ENCODE peak calls at places on chromosome 18, in seven cellular contexts. One of them, this sample, is unnamed.

GRCh38 chr18:61368001-61368400 is 34.8 kb downstream of the CDH20 start:
- DNase-seq in BJ: no peak
- DNase-seq in heart right ventricle: no peak
- DNase-seq in epithelial cell of proximal tubule: no peak
- DNase-seq in astrocyte of the spinal cord: no peak
- DNase-seq in heart left ventricle: no peak
- DNase-seq in fibroblast of mammary gland: no peak
- DNase-seq in this sample: no peak

GRCh38 chr18:46547520-46547919 is 109.5 kb downstream of the LOXHD1 start:
- DNase-seq in fibroblast of mammary gland: no peak
- DNase-seq in BJ: no peak
- DNase-seq in epithelial cell of proximal tubule: no peak
- DNase-seq in astrocyte of the spinal cord: no peak
- DNase-seq in heart right ventricle: no peak
- DNase-seq in heart left ventricle: no peak
- DNase-seq in this sample: no peak

GRCh38 chr18:13296868-13297574 is 78.5 kb downstream of the LDLRAD4 start:
- DNase-seq in heart left ventricle: no peak
- DNase-seq in BJ: no peak
- DNase-seq in epithelial cell of proximal tubule: no peak
- DNase-seq in heart right ventricle: no peak
- DNase-seq in astrocyte of the spinal cord: no peak
- DNase-seq in fibroblast of mammary gland: no peak
- DNase-seq in this sample: no peak

GRCh38 chr18:78727057-78727739 is 252.4 kb upstream of the SALL3 start:
- DNase-seq in BJ: no peak
- DNase-seq in heart left ventricle: no peak
- DNase-seq in epithelial cell of proximal tubule: no peak
- DNase-seq in fibroblast of mammary gland: no peak
- DNase-seq in astrocyte of the spinal cord: no peak
- DNase-seq in heart right ventricle: no peak
- DNase-seq in this sample: no peak

GRCh38 chr18:55863876-55864275 is 275.9 kb upstream of the TCF4 start:
- DNase-seq in BJ: peak
- DNase-seq in heart left ventricle: peak
- DNase-seq in astrocyte of the spinal cord: no peak
- DNase-seq in fibroblast of mammary gland: peak
- DNase-seq in heart right ventricle: peak
- DNase-seq in epithelial cell of proximal tubule: no peak
- DNase-seq in this sample: no peak

GRCh38 chr18:12744103-12744502 is 41.3 kb downstream of the PSMG2 start:
- DNase-seq in epithelial cell of proximal tubule: peak
- DNase-seq in heart right ventricle: no peak
- DNase-seq in astrocyte of the spinal cord: peak
- DNase-seq in heart left ventricle: no peak
- DNase-seq in BJ: no peak
- DNase-seq in fibroblast of mammary gland: peak
- DNase-seq in this sample: peak

GRCh38 chr18:62436636-62437519 is 85.9 kb upstream of the ZCCHC2 start:
- DNase-seq in astrocyte of the spinal cord: peak
- DNase-seq in fibroblast of mammary gland: peak
- DNase-seq in heart left ventricle: peak
- DNase-seq in BJ: no peak
- DNase-seq in heart right ventricle: peak
- DNase-seq in epithelial cell of proximal tubule: no peak
- DNase-seq in this sample: peak

GRCh38 chr18:51803029-51803428 is 537.0 kb upstream of the DCC start:
- DNase-seq in astrocyte of the spinal cord: no peak
- DNase-seq in BJ: no peak
- DNase-seq in heart left ventricle: no peak
- DNase-seq in heart right ventricle: no peak
- DNase-seq in epithelial cell of proximal tubule: no peak
- DNase-seq in fibroblast of mammary gland: no peak
- DNase-seq in this sample: no peak

GRCh38 chr18:60259052-60259681 is 113.4 kb downstream of the MC4R start:
- DNase-seq in heart right ventricle: no peak
- DNase-seq in heart left ventricle: no peak
- DNase-seq in epithelial cell of proximal tubule: no peak
- DNase-seq in astrocyte of the spinal cord: peak
- DNase-seq in BJ: no peak
- DNase-seq in fibroblast of mammary gland: no peak
- DNase-seq in this sample: peak

GRCh38 chr18:23143059-23143831 is 8.0 kb downstream of the CABLES1 start:
- DNase-seq in astrocyte of the spinal cord: no peak
- DNase-seq in fibroblast of mammary gland: no peak
- DNase-seq in heart left ventricle: no peak
- DNase-seq in heart right ventricle: no peak
- DNase-seq in epithelial cell of proximal tubule: no peak
- DNase-seq in BJ: no peak
- DNase-seq in this sample: no peak

GRCh38 chr18:24504401-24504800 is 44.0 kb downstream of the HRH4 start:
- DNase-seq in heart left ventricle: no peak
- DNase-seq in BJ: no peak
- DNase-seq in epithelial cell of proximal tubule: no peak
- DNase-seq in heart right ventricle: no peak
- DNase-seq in fibroblast of mammary gland: no peak
- DNase-seq in astrocyte of the spinal cord: no peak
- DNase-seq in this sample: no peak

GRCh38 chr18:13915973-13916372 is 637 bp upstream of the MC2R start:
- DNase-seq in heart right ventricle: peak
- DNase-seq in heart left ventricle: peak
- DNase-seq in BJ: no peak
- DNase-seq in fibroblast of mammary gland: no peak
- DNase-seq in astrocyte of the spinal cord: no peak
- DNase-seq in epithelial cell of proximal tubule: no peak
- DNase-seq in this sample: no peak

GRCh38 chr18:31206064-31206463 is 43.4 kb upstream of the DSC1 start:
- DNase-seq in heart left ventricle: no peak
- DNase-seq in BJ: no peak
- DNase-seq in heart right ventricle: no peak
- DNase-seq in epithelial cell of proximal tubule: no peak
- DNase-seq in fibroblast of mammary gland: no peak
- DNase-seq in astrocyte of the spinal cord: no peak
- DNase-seq in this sample: no peak

GRCh38 chr18:27709344-27709743 is 467.6 kb downstream of the CDH2 start:
- DNase-seq in astrocyte of the spinal cord: no peak
- DNase-seq in heart left ventricle: no peak
- DNase-seq in heart right ventricle: no peak
- DNase-seq in BJ: no peak
- DNase-seq in fibroblast of mammary gland: no peak
- DNase-seq in epithelial cell of proximal tubule: no peak
- DNase-seq in this sample: no peak

GRCh38 chr18:12423820-12424219 is 16.1 kb downstream of the PRELID3A start:
- DNase-seq in heart left ventricle: no peak
- DNase-seq in fibroblast of mammary gland: no peak
- DNase-seq in BJ: no peak
- DNase-seq in heart right ventricle: no peak
- DNase-seq in epithelial cell of proximal tubule: no peak
- DNase-seq in astrocyte of the spinal cord: no peak
- DNase-seq in this sample: no peak

GRCh38 chr18:57959278-57959677 is 84.7 kb upstream of the NEDD4L start:
- DNase-seq in fibroblast of mammary gland: peak
- DNase-seq in BJ: no peak
- DNase-seq in heart right ventricle: no peak
- DNase-seq in astrocyte of the spinal cord: peak
- DNase-seq in heart left ventricle: no peak
- DNase-seq in epithelial cell of proximal tubule: peak
- DNase-seq in this sample: peak

GRCh38 chr18:12287684-12288405 is 20.2 kb upstream of the TUBB6 start:
- DNase-seq in BJ: peak
- DNase-seq in epithelial cell of proximal tubule: no peak
- DNase-seq in fibroblast of mammary gland: peak
- DNase-seq in heart right ventricle: peak
- DNase-seq in astrocyte of the spinal cord: peak
- DNase-seq in heart left ventricle: peak
- DNase-seq in this sample: peak

GRCh38 chr18:62324917-62325805 is at the start of gene TNFRSF11A:
- DNase-seq in astrocyte of the spinal cord: no peak
- DNase-seq in fibroblast of mammary gland: peak
- DNase-seq in heart left ventricle: no peak
- DNase-seq in heart right ventricle: no peak
- DNase-seq in epithelial cell of proximal tubule: no peak
- DNase-seq in BJ: no peak
- DNase-seq in this sample: peak

GRCh38 chr18:46099463-46099862 is 1.4 kb upstream of the ATP5F1A start:
- DNase-seq in epithelial cell of proximal tubule: no peak
- DNase-seq in astrocyte of the spinal cord: no peak
- DNase-seq in heart right ventricle: no peak
- DNase-seq in heart left ventricle: no peak
- DNase-seq in BJ: no peak
- DNase-seq in fibroblast of mammary gland: no peak
- DNase-seq in this sample: no peak

GRCh38 chr18:11323359-11323819 is 174.0 kb upstream of the PIEZO2 start:
- DNase-seq in BJ: peak
- DNase-seq in heart right ventricle: no peak
- DNase-seq in heart left ventricle: no peak
- DNase-seq in fibroblast of mammary gland: peak
- DNase-seq in epithelial cell of proximal tubule: peak
- DNase-seq in astrocyte of the spinal cord: peak
- DNase-seq in this sample: peak

GRCh38 chr18:9638886-9639285 is 24.5 kb upstream of the PPP4R1 start:
- DNase-seq in fibroblast of mammary gland: no peak
- DNase-seq in heart right ventricle: no peak
- DNase-seq in epithelial cell of proximal tubule: no peak
- DNase-seq in astrocyte of the spinal cord: no peak
- DNase-seq in heart left ventricle: no peak
- DNase-seq in BJ: no peak
- DNase-seq in this sample: no peak
- H3K4me3 ChIP-seq in fibroblast of mammary gland: no peak
- H3K4me3 ChIP-seq in heart right ventricle: no peak
- H3K4me3 ChIP-seq in epithelial cell of proximal tubule: no peak
- H3K4me3 ChIP-seq in astrocyte of the spinal cord: no peak
- H3K4me3 ChIP-seq in heart left ventricle: no peak
- H3K4me3 ChIP-seq in BJ: no peak
- H3K4me3 ChIP-seq in this sample: no peak

DNA sequence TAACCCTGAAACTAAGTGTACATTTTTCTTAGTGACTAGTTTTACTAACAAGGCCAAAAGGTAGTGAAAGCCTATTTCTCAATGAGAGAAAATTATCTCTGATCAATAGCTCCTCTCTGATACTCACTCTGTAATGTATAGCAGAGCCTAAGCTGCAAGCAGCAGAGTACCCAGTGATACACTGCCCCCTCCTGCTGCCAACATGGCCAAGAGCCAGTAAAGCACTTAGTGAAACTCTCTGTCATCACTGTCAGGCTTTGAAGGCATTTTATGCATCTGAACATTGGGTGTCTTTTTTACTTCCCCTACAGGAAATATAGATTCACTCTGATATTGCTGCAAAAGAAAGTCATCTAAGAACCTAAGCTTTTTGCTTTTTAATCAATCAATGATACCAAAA is 784.1 kb upstream of the CDH7 start:
- DNase-seq in epithelial cell of proximal tubule: no peak
- DNase-seq in fibroblast of mammary gland: no peak
- DNase-seq in heart right ventricle: peak
- DNase-seq in heart left ventricle: peak
- DNase-seq in BJ: no peak
- DNase-seq in astrocyte of the spinal cord: no peak
- DNase-seq in this sample: no peak
- TF ChIP-seq CTCF in epithelial cell of proximal tubule: peak
- TF ChIP-seq CTCF in fibroblast of mammary gland: no peak
- TF ChIP-seq CTCF in heart right ventricle: no peak
- TF ChIP-seq CTCF in heart left ventricle: peak
- TF ChIP-seq CTCF in BJ: no peak
- TF ChIP-seq CTCF in astrocyte of the spinal cord: no peak
- TF ChIP-seq CTCF in this sample: no peak

GRCh38 chr18:3461704-3462103 is 11.7 kb downstream of the TGIF1 start:
- DNase-seq in heart right ventricle: no peak
- DNase-seq in heart left ventricle: no peak
- DNase-seq in epithelial cell of proximal tubule: no peak
- DNase-seq in astrocyte of the spinal cord: no peak
- DNase-seq in BJ: no peak
- DNase-seq in fibroblast of mammary gland: no peak
- DNase-seq in this sample: no peak

GRCh38 chr18:3458378-3458777 is 8.4 kb downstream of the TGIF1 start:
- DNase-seq in fibroblast of mammary gland: no peak
- DNase-seq in epithelial cell of proximal tubule: no peak
- DNase-seq in heart left ventricle: no peak
- DNase-seq in heart right ventricle: no peak
- DNase-seq in astrocyte of the spinal cord: peak
- DNase-seq in BJ: no peak
- DNase-seq in this sample: no peak

GRCh38 chr18:3457261-3457724 is 7.3 kb downstream of the TGIF1 start:
- DNase-seq in heart left ventricle: no peak
- DNase-seq in astrocyte of the spinal cord: no peak
- DNase-seq in fibroblast of mammary gland: no peak
- DNase-seq in BJ: no peak
- DNase-seq in heart right ventricle: no peak
- DNase-seq in epithelial cell of proximal tubule: no peak
- DNase-seq in this sample: no peak

GRCh38 chr18:3460823-3461398 is 10.9 kb downstream of the TGIF1 start:
- DNase-seq in epithelial cell of proximal tubule: no peak
- DNase-seq in astrocyte of the spinal cord: no peak
- DNase-seq in heart right ventricle: no peak
- DNase-seq in fibroblast of mammary gland: no peak
- DNase-seq in BJ: no peak
- DNase-seq in heart left ventricle: no peak
- DNase-seq in this sample: no peak

DNA sequence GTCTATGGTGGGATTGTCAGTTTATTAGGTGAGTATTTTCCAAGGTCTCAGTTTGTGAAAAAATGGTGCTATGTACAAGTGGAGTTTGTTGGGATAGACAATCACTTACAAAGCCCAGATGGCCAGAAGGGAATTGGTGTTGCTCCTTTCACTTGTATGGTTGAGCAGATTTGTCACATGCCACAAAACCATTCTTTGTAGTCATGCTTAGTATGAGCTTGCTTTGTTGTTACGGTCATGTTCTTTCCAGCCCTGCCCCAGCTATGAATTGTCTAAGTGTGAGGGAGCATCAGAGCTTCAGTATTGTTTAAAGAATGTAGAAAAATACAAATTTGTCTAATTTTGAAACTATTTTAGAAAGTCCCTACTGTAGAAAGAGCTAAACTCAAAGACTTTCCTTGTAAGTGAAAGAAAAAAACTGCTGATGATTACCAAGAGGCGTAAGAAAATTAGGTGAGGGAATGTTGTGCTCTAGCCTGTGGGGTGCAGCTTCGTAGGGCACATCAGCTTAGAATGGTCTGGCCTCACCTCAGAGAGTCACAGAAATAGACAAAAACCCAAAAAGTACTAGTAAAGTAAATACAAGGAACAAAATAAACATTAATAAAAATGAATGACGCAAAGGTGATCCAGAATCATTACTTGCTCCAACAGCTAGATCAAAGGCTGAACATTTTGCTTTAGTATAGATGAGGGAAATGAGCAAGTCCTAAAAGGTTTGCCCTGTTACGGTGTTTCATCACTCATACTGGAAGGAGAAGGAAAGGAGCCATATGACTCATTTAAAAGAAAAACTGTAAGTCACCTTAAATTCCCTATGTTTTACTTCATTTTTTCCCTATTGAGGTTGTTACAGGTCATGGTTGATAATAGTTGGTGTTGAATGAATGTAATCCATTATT is 9.2 kb downstream of the TGIF1 start:
- DNase-seq in heart right ventricle: no peak
- DNase-seq in astrocyte of the spinal cord: peak
- DNase-seq in BJ: no peak
- DNase-seq in epithelial cell of proximal tubule: no peak
- DNase-seq in heart left ventricle: no peak
- DNase-seq in fibroblast of mammary gland: peak
- DNase-seq in this sample: peak
- H3K4me3 ChIP-seq in heart right ventricle: no peak
- H3K4me3 ChIP-seq in astrocyte of the spinal cord: no peak
- H3K4me3 ChIP-seq in BJ: no peak
- H3K4me3 ChIP-seq in epithelial cell of proximal tubule: no peak
- H3K4me3 ChIP-seq in heart left ventricle: no peak
- H3K4me3 ChIP-seq in fibroblast of mammary gland: no peak
- H3K4me3 ChIP-seq in this sample: no peak

GRCh38 chr18:8706981-8707940 is 1.9 kb downstream of the MTCL1 start:
- DNase-seq in heart right ventricle: peak
- DNase-seq in heart left ventricle: no peak
- DNase-seq in fibroblast of mammary gland: peak
- DNase-seq in BJ: no peak
- DNase-seq in astrocyte of the spinal cord: peak
- DNase-seq in epithelial cell of proximal tubule: no peak
- DNase-seq in this sample: peak
- TF ChIP-seq CTCF in heart right ventricle: no peak
- TF ChIP-seq CTCF in heart left ventricle: no peak
- TF ChIP-seq CTCF in fibroblast of mammary gland: no peak
- TF ChIP-seq CTCF in BJ: peak
- TF ChIP-seq CTCF in astrocyte of the spinal cord: peak
- TF ChIP-seq CTCF in epithelial cell of proximal tubule: peak
- TF ChIP-seq CTCF in this sample: no peak

This sample was measured in cardiac fibroblast.